ENCODE peak calls at places on chromosomes 12 and 14, in five cellular contexts. One of them, this sample, is unnamed.

GRCh38 chr12:119749666-119750065 is 81.7 kb downstream of the PRKAB1 start:
- DNase-seq in H1: no peak
- DNase-seq in K562: no peak
- DNase-seq in SK-N-SH: peak
- DNase-seq in HCT116: no peak
- DNase-seq in this sample: no peak

GRCh38 chr12:67354322-67354721 is 85.2 kb downstream of the CAND1 start:
- DNase-seq in H1: no peak
- DNase-seq in K562: no peak
- DNase-seq in SK-N-SH: no peak
- DNase-seq in HCT116: no peak
- DNase-seq in this sample: no peak

GRCh38 chr14:74324945-74325361 is 22.2 kb upstream of the ABCD4 start:
- DNase-seq in H1: peak
- DNase-seq in K562: peak
- DNase-seq in SK-N-SH: peak
- DNase-seq in HCT116: no peak
- DNase-seq in this sample: peak

GRCh38 chr12:110563702-110564470 is 19.2 kb downstream of the PPTC7 start:
- DNase-seq in H1: no peak
- DNase-seq in K562: no peak
- DNase-seq in SK-N-SH: no peak
- DNase-seq in HCT116: no peak
- DNase-seq in this sample: no peak

GRCh38 chr12:24596768-24597388 is 352.0 kb downstream of the BCAT1 start:
- DNase-seq in H1: no peak
- DNase-seq in K562: peak
- DNase-seq in SK-N-SH: peak
- DNase-seq in HCT116: no peak
- DNase-seq in this sample: peak

GRCh38 chr14:55160989-55161388 is 30.4 kb downstream of the DLGAP5 start:
- DNase-seq in H1: no peak
- DNase-seq in K562: no peak
- DNase-seq in SK-N-SH: peak
- DNase-seq in HCT116: peak
- DNase-seq in this sample: peak

GRCh38 chr12:57428965-57429364 is 1.9 kb downstream of the R3HDM2 start:
- DNase-seq in H1: no peak
- DNase-seq in K562: no peak
- DNase-seq in SK-N-SH: no peak
- DNase-seq in HCT116: no peak
- DNase-seq in this sample: no peak

GRCh38 chr14:88005050-88005481 is at the start of gene GPR65:
- DNase-seq in H1: no peak
- DNase-seq in K562: no peak
- DNase-seq in SK-N-SH: no peak
- DNase-seq in HCT116: no peak
- DNase-seq in this sample: no peak

GRCh38 chr12:94689002-94689645 is 38.8 kb upstream of the TMCC3 start:
- DNase-seq in H1: no peak
- DNase-seq in K562: no peak
- DNase-seq in SK-N-SH: no peak
- DNase-seq in HCT116: no peak
- DNase-seq in this sample: no peak

GRCh38 chr12:121495746-121496145 is 85.1 kb downstream of the KDM2B start:
- DNase-seq in H1: no peak
- DNase-seq in K562: no peak
- DNase-seq in SK-N-SH: no peak
- DNase-seq in HCT116: no peak
- DNase-seq in this sample: no peak

GRCh38 chr14:42980419-42980818 is 1373.7 kb downstream of the LRFN5 start:
- DNase-seq in H1: no peak
- DNase-seq in K562: no peak
- DNase-seq in SK-N-SH: no peak
- DNase-seq in HCT116: no peak
- DNase-seq in this sample: no peak

GRCh38 chr12:71552728-71553501 is 110.7 kb downstream of the ZFC3H1 start:
- DNase-seq in H1: no peak
- DNase-seq in K562: no peak
- DNase-seq in SK-N-SH: no peak
- DNase-seq in HCT116: no peak
- DNase-seq in this sample: no peak

GRCh38 chr12:3560295-3560620 is 69.3 kb downstream of the PRMT8 start:
- DNase-seq in H1: no peak
- DNase-seq in K562: no peak
- DNase-seq in SK-N-SH: no peak
- DNase-seq in HCT116: no peak
- DNase-seq in this sample: no peak

GRCh38 chr12:52643233-52644077 is 8.6 kb downstream of the KRT2 start:
- DNase-seq in H1: peak
- DNase-seq in K562: no peak
- DNase-seq in SK-N-SH: no peak
- DNase-seq in HCT116: no peak
- DNase-seq in this sample: no peak

GRCh38 chr14:27315477-27315876 is 717.6 kb upstream of the NOVA1 start:
- DNase-seq in H1: no peak
- DNase-seq in K562: no peak
- DNase-seq in SK-N-SH: no peak
- DNase-seq in HCT116: no peak
- DNase-seq in this sample: no peak

GRCh38 chr12:77979597-77980250 is 149.0 kb downstream of the NAV3 start:
- DNase-seq in H1: no peak
- DNase-seq in K562: no peak
- DNase-seq in SK-N-SH: no peak
- DNase-seq in HCT116: no peak
- DNase-seq in this sample: no peak

GRCh38 chr12:65885312-65885711 is 61.0 kb downstream of the HMGA2 start:
- DNase-seq in H1: no peak
- DNase-seq in K562: no peak
- DNase-seq in SK-N-SH: no peak
- DNase-seq in HCT116: no peak
- DNase-seq in this sample: peak

GRCh38 chr12:3712209-3712992 is 40.5 kb downstream of the CRACR2A start:
- DNase-seq in H1: peak
- DNase-seq in K562: no peak
- DNase-seq in SK-N-SH: no peak
- DNase-seq in HCT116: no peak
- DNase-seq in this sample: no peak

GRCh38 chr12:94650143-94651056 is at the start of gene TMCC3:
- DNase-seq in H1: peak
- DNase-seq in K562: no peak
- DNase-seq in SK-N-SH: peak
- DNase-seq in HCT116: no peak
- DNase-seq in this sample: no peak

GRCh38 chr12:80780746-80781145 is 64.0 kb downstream of the MYF5 start:
- DNase-seq in H1: no peak
- DNase-seq in K562: no peak
- DNase-seq in SK-N-SH: no peak
- DNase-seq in HCT116: no peak
- DNase-seq in this sample: no peak

GRCh38 chr12:50934981-50935807 is 17.1 kb upstream of the HIGD1C start:
- DNase-seq in H1: no peak
- DNase-seq in K562: no peak
- DNase-seq in SK-N-SH: no peak
- DNase-seq in HCT116: no peak
- DNase-seq in this sample: no peak

GRCh38 chr14:104983231-104983721 is 2.3 kb upstream of the CLBA1 start:
- DNase-seq in H1: no peak
- DNase-seq in K562: no peak
- DNase-seq in SK-N-SH: no peak
- DNase-seq in HCT116: no peak
- DNase-seq in this sample: no peak

GRCh38 chr12:25970082-25970481 is 11.6 kb downstream of the RASSF8 start:
- DNase-seq in H1: no peak
- DNase-seq in K562: no peak
- DNase-seq in SK-N-SH: no peak
- DNase-seq in HCT116: no peak
- DNase-seq in this sample: no peak

GRCh38 chr14:72651715-72652114 is 242.2 kb downstream of the DPF3 start:
- DNase-seq in H1: peak
- DNase-seq in K562: no peak
- DNase-seq in SK-N-SH: no peak
- DNase-seq in HCT116: no peak
- DNase-seq in this sample: no peak

GRCh38 chr14:54127526-54127925 is 170.9 kb upstream of the BMP4 start:
- DNase-seq in H1: no peak
- DNase-seq in K562: no peak
- DNase-seq in SK-N-SH: no peak
- DNase-seq in HCT116: no peak
- DNase-seq in this sample: no peak

GRCh38 chr12:49094104-49094948 is at the start of gene DHH:
- DNase-seq in H1: peak
- DNase-seq in K562: peak
- DNase-seq in SK-N-SH: peak
- DNase-seq in HCT116: no peak
- DNase-seq in this sample: peak

GRCh38 chr12:128069359-128069997 is 197.5 kb upstream of the TMEM132C start:
- DNase-seq in H1: peak
- DNase-seq in K562: peak
- DNase-seq in SK-N-SH: peak
- DNase-seq in HCT116: peak
- DNase-seq in this sample: peak

GRCh38 chr12:90855534-90855933 is 99.4 kb downstream of the CCER1 start:
- DNase-seq in H1: no peak
- DNase-seq in K562: no peak
- DNase-seq in SK-N-SH: no peak
- DNase-seq in HCT116: no peak
- DNase-seq in this sample: no peak

GRCh38 chr12:4487024-4487423 is 41.4 kb upstream of the FGF6 start:
- DNase-seq in H1: no peak
- DNase-seq in K562: no peak
- DNase-seq in SK-N-SH: no peak
- DNase-seq in HCT116: no peak
- DNase-seq in this sample: no peak

GRCh38 chr14:51889851-51890250 is 29.4 kb downstream of the GNG2 start:
- DNase-seq in H1: no peak
- DNase-seq in K562: no peak
- DNase-seq in SK-N-SH: no peak
- DNase-seq in HCT116: no peak
- DNase-seq in this sample: no peak

GRCh38 chr12:113422030-113422900 is at the start of gene SDSL:
- DNase-seq in H1: no peak
- DNase-seq in K562: peak
- DNase-seq in SK-N-SH: peak
- DNase-seq in HCT116: peak
- DNase-seq in this sample: peak

GRCh38 chr12:94879542-94879941 is 124.0 kb downstream of the NDUFA12 start:
- DNase-seq in H1: no peak
- DNase-seq in K562: peak
- DNase-seq in SK-N-SH: no peak
- DNase-seq in HCT116: no peak
- DNase-seq in this sample: no peak

GRCh38 chr14:69398818-69399210 is 322 bp downstream of the SLC39A9 start:
- DNase-seq in H1: no peak
- DNase-seq in K562: no peak
- DNase-seq in SK-N-SH: no peak
- DNase-seq in HCT116: no peak
- DNase-seq in this sample: no peak

GRCh38 chr12:53343978-53344377 is 7.8 kb upstream of the SP7 start:
- DNase-seq in H1: no peak
- DNase-seq in K562: no peak
- DNase-seq in SK-N-SH: no peak
- DNase-seq in HCT116: no peak
- DNase-seq in this sample: no peak

GRCh38 chr12:106080111-106080732 is 58.5 kb downstream of the NUAK1 start:
- DNase-seq in H1: no peak
- DNase-seq in K562: no peak
- DNase-seq in SK-N-SH: no peak
- DNase-seq in HCT116: no peak
- DNase-seq in this sample: no peak

GRCh38 chr12:58656254-58657009 is 263.9 kb downstream of the LRIG3 start:
- DNase-seq in H1: no peak
- DNase-seq in K562: no peak
- DNase-seq in SK-N-SH: no peak
- DNase-seq in HCT116: no peak
- DNase-seq in this sample: no peak

GRCh38 chr14:25111061-25111601 is 61.2 kb upstream of the STXBP6 start:
- DNase-seq in H1: no peak
- DNase-seq in K562: no peak
- DNase-seq in SK-N-SH: no peak
- DNase-seq in HCT116: no peak
- DNase-seq in this sample: peak
- TF ChIP-seq JUND in H1: no peak
- TF ChIP-seq JUND in K562: no peak
- TF ChIP-seq JUND in SK-N-SH: peak
- TF ChIP-seq JUND in HCT116: no peak
- TF ChIP-seq JUND in this sample: no peak

DNA sequence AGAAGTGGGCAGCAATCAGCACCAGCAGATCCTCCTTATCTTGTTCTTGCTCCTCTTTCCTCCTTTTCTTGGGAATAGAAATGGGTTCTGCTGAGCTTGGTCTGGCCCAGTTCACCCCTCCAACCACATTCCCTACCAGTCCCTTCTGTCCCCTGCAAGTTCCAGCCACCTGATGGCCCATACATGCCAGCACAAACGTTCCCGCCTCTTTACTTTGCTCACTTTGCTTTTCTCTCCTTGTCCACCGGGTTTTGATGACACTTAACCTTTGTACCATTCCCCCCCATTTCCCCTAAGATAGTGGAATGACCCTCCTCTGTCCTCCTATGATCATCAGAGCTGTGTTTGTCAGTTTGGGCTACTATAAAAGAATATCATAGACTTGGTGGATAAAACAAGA is 23.4 kb upstream of the EML1 start:
- DNase-seq in H1: no peak
- DNase-seq in K562: no peak
- DNase-seq in SK-N-SH: no peak
- DNase-seq in HCT116: no peak
- DNase-seq in this sample: no peak
- TF ChIP-seq JUND in H1: no peak
- TF ChIP-seq JUND in K562: no peak
- TF ChIP-seq JUND in SK-N-SH: no peak
- TF ChIP-seq JUND in HCT116: no peak
- TF ChIP-seq JUND in this sample: no peak

GRCh38 chr14:64190974-64191502 is 103.1 kb downstream of the ESR2 start:
- DNase-seq in H1: no peak
- DNase-seq in K562: no peak
- DNase-seq in SK-N-SH: no peak
- DNase-seq in HCT116: no peak
- DNase-seq in this sample: no peak
- TF ChIP-seq JUND in H1: no peak
- TF ChIP-seq JUND in K562: no peak
- TF ChIP-seq JUND in SK-N-SH: no peak
- TF ChIP-seq JUND in HCT116: no peak
- TF ChIP-seq JUND in this sample: no peak

DNA sequence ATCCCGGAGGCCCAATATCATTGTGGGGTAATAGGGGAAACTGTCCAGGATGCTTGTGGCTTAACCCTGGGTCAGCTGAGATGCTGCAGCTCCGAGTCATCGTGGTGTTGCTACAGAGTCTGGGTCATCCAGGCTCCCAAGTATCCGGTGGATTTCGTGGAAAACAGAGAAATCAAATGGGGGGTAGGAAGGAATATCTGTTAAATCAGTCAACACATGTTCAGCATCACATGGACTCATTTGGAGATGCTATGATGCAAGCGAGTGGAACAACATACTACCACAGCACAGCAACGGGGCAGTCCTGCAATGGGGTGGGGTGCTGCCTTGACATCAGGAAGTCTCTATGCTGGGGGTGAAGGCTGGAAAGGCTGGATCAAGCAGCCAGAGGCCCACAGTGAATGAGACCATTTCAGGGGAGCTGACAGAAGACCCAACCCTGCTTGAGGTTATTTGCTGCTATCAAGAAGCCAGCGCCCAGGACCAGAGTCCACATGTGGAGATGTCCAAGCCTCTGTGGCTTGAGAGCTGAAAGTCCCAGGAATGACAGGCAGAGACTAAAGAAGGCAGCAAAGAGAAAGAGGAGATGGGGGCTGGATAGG is 22.9 kb downstream of the VDR start:
- DNase-seq in H1: no peak
- DNase-seq in K562: no peak
- DNase-seq in SK-N-SH: no peak
- DNase-seq in HCT116: no peak
- DNase-seq in this sample: no peak
- TF ChIP-seq JUND in H1: no peak
- TF ChIP-seq JUND in K562: no peak
- TF ChIP-seq JUND in SK-N-SH: peak
- TF ChIP-seq JUND in HCT116: peak
- TF ChIP-seq JUND in this sample: no peak

This sample was measured in T47D.